ENCODE peak calls at places on chromosomes 13 and 19, in six cellular contexts. Q is cardiac muscle cell, F is heart right ventricle, M is ovary, Z is bronchial epithelial cell, R is tibial nerve. N is an unnamed sample.
A peak's percentile ranks its signal among the peaks of the same experiment; 100 is the strongest.

GRCh38 chr13:110433014-110433413 is 125.9 kb downstream of the COL4A2 start:
- DNase-seq in Q (no peak), F (peak; percentile 73), M (no peak), Z (no peak), R (no peak), N (no peak)

GRCh38 chr19:3039641-3040077 is 10.6 kb upstream of the TLE2 start:
- DNase-seq in Q (no peak), F (no peak), M (no peak), Z (no peak), R (no peak), N (no peak)

GRCh38 chr13:73337511-73337910 is 278.7 kb downstream of the KLF5 start:
- DNase-seq in Q (no peak), F (no peak), M (no peak), Z (peak; percentile 85), R (no peak), N (no peak)

GRCh38 chr19:12163841-12164240 is 945 bp downstream of the ZNF136 start:
- DNase-seq in Q (no peak), F (no peak), M (no peak), Z (no peak), R (no peak), N (no peak)

GRCh38 chr13:111629933-111630332 is 309.5 kb downstream of the TEX29 start:
- DNase-seq in Q (no peak), F (no peak), M (no peak), Z (no peak), R (no peak), N (no peak)

GRCh38 chr13:43848250-43848649 is 31.3 kb downstream of the CCDC122 start:
- DNase-seq in Q (no peak), F (no peak), M (no peak), Z (peak; percentile 66), R (no peak), N (no peak)

GRCh38 chr13:51912091-51912490 is 50.3 kb downstream of the CCDC70 start:
- DNase-seq in Q (no peak), F (no peak), M (no peak), Z (peak; percentile 34), R (no peak), N (no peak)

GRCh38 chr13:32262165-32262564 is 53.0 kb downstream of the ZAR1L start:
- DNase-seq in Q (no peak), F (no peak), M (no peak), Z (no peak), R (no peak), N (no peak)

GRCh38 chr13:91368676-91369425 is 21.4 kb downstream of the MIR17HG start:
- DNase-seq in Q (no peak), F (no peak), M (no peak), Z (no peak), R (no peak), N (no peak)

GRCh38 chr13:67152123-67152522 is 78.0 kb downstream of the PCDH9 start:
- DNase-seq in Q (no peak), F (no peak), M (no peak), Z (no peak), R (no peak), N (no peak)
- H3K27me3 ChIP-seq in Q (no peaks in the 10 kb centered on the region), F (no peaks in the 10 kb centered on the region), M (no peaks in the 10 kb centered on the region), Z (no peaks in the 10 kb centered on the region), R (no peaks in the 10 kb centered on the region), N (no peaks in the 10 kb centered on the region)

GRCh38 chr13:54511356-54511755 is 1482.7 kb downstream of the OLFM4 start:
- DNase-seq in Q (no peak), F (no peak), M (no peak), Z (no peak), R (no peak), N (no peak)
- H3K27me3 ChIP-seq in Q (no peaks in the 10 kb centered on the region), F (no peaks in the 10 kb centered on the region), M (no peaks in the 10 kb centered on the region), Z (no peaks in the 10 kb centered on the region), R (no peaks in the 10 kb centered on the region), N (no peaks in the 10 kb centered on the region)

GRCh38 chr19:13506550-13506878 is 235 bp upstream of the CACNA1A start:
- DNase-seq in Q (peak; percentile 23), F (no peak), M (no peak), Z (no peak), R (no peak), N (no peak)

GRCh38 chr19:13503570-13504235 is 2.6 kb downstream of the CACNA1A start:
- DNase-seq in Q (no peak), F (no peak), M (no peak), Z (no peak), R (no peak), N (no peak)

GRCh38 chr19:13505164-13505695 is 1.0 kb downstream of the CACNA1A start:
- DNase-seq in Q (no peak), F (no peak), M (no peak), Z (no peak), R (no peak), N (no peak)

GRCh38 chr19:13507053-13507611 is 853 bp upstream of the CACNA1A start:
- DNase-seq in Q (peak; percentile 18), F (no peak), M (no peak), Z (no peak), R (no peak), N (no peak)

DNA sequence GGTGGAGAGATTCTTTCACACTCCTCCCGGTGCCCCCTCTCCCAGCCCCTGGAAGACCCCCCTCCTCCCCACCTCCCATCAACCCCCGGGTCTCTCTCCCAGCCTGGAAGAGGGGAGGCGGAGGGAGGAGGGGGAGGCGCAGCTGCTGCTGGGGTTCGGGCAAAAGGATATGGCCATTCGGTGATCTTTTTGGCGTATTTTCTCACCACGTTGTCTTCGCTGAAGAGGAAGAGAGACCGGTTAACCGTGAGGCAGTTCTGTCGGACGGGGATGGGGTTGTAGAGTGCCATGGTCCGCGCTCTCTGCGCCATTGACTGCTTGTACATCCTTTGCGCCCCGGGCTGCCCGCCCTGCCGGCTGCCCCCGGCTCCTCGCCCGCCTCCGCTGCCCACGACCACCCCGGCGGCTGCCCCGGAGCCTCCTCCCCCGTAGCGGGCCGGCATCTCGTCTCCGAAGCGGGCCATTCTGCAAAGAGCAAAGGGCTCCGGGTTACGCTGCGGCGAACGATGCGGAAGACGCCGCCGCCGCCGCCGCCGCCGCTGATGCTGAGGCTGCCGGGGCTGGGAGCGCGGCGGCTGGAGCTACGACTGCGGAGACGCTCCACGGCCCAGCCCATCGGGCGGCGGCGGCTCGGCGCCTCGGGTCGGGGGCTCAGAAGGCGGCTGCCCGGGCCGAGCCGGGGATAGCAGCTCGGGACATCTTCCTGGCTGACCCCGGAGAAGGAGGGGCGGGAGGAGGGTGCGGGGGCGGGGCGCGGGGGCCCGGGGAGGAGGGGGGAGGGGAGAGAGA is at the start of gene CACNA1A:
- DNase-seq in Q (peak; percentile 69), F (no peak), M (no peak), Z (no peak), R (no peak), N (no peak)
- H3K27me3 ChIP-seq in Q (peaks cover 37% of the 10 kb centered on the region), F (peaks cover 3% of the 10 kb centered on the region), M (no peaks in the 10 kb centered on the region), Z (peaks cover 11% of the 10 kb centered on the region), R (peaks cover 49% of the 10 kb centered on the region), N (peaks cover 50% of the 10 kb centered on the region)

GRCh38 chr19:4525563-4526002 is 7.3 kb upstream of the PLIN4 start:
- DNase-seq in Q (no peak), F (no peak), M (no peak), Z (no peak), R (no peak), N (no peak)
- H3K27me3 ChIP-seq in Q (no peaks in the 10 kb centered on the region), F (no peaks in the 10 kb centered on the region), M (no peaks in the 10 kb centered on the region), Z (no peaks in the 10 kb centered on the region), R (peaks cover 17% of the 10 kb centered on the region), N (peaks cover 13% of the 10 kb centered on the region)

GRCh38 chr19:4215807-4216206 is 13.5 kb upstream of the EBI3 start:
- DNase-seq in Q (no peak), F (no peak), M (no peak), Z (no peak), R (no peak), N (no peak)

GRCh38 chr19:4208385-4209094 is 20.8 kb upstream of the EBI3 start:
- DNase-seq in Q (no peak), F (no peak), M (no peak), Z (peak; percentile 33), R (no peak), N (no peak)

GRCh38 chr19:4213116-4213515 is 16.2 kb upstream of the EBI3 start:
- DNase-seq in Q (no peak), F (no peak), M (no peak), Z (no peak), R (no peak), N (no peak)

GRCh38 chr19:4206818-4207484 is 22.4 kb upstream of the EBI3 start:
- DNase-seq in Q (no peak), F (no peak), M (no peak), Z (no peak), R (no peak), N (no peak)

DNA sequence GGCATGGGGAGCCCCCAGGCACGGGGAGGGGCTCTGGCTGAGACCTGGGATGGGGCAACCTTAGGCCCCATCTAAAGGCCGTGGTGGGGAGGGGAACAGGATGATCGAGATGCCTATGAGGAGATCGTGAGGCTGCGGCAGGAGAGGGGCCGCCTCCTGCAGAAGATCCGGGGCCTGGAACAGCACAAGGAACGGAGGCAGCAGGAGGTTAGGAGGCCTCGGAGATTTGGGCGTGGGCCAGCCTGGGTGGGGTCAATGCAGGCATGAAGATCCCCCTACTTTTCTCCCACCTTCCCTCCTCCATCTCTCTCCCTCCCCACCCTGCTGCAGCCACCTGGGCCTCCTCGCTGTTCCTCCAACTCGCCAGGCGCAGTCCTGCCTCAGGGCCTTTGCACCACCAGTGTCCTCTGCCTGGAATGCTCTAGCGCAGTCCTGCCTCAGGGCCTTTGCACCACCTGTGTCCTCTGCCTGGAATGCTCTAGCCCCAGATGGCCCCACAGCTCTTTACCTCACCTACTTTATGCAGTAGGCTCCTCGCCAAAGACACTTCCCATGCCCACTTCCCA is 19.1 kb upstream of the EBI3 start:
- DNase-seq in Q (no peak), F (no peak), M (no peak), Z (no peak), R (no peak), N (no peak)
- H3K27me3 ChIP-seq in Q (no peaks in the 10 kb centered on the region), F (no peaks in the 10 kb centered on the region), M (no peaks in the 10 kb centered on the region), Z (no peaks in the 10 kb centered on the region), R (peaks cover 7% of the 10 kb centered on the region), N (peaks cover 3% of the 10 kb centered on the region)

GRCh38 chr19:51123381-51124186 is 1.1 kb upstream of the SIGLEC9 start:
- DNase-seq in Q (no peak), F (no peak), M (no peak), Z (no peak), R (peak; percentile 51), N (no peak)

GRCh38 chr19:51119089-51119488 is 5.6 kb upstream of the SIGLEC9 start:
- DNase-seq in Q (no peak), F (no peak), M (no peak), Z (peak; percentile 15), R (no peak), N (no peak)

GRCh38 chr19:51119675-51120074 is 5.0 kb upstream of the SIGLEC9 start:
- DNase-seq in Q (no peak), F (no peak), M (no peak), Z (no peak), R (no peak), N (no peak)

GRCh38 chr19:51122112-51122981 is 2.4 kb upstream of the SIGLEC9 start:
- DNase-seq in Q (no peak), F (no peak), M (no peak), Z (peak; percentile 12), R (no peak), N (no peak)

DNA sequence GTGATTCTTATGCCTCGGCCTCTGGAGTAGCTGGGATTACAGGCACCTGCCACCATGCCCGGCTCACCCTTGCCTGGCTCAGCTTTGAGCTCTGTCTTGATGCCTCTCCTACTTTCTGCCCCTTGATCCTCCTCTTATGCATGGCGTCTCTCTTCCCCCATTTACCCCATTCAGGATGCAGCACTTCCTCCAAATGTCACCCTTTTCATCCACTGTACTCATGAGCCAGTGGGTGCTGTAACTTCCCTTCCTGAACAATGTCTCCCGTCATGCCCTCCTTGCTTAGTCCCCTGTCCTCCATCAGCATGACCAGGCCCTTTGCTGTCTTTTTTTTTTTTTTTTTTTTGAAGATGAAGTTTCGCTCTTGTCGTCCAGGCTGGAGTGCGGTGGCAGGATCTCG is 3.4 kb upstream of the SIGLEC9 start:
- DNase-seq in Q (no peak), F (no peak), M (no peak), Z (no peak), R (no peak), N (no peak)
- H3K27me3 ChIP-seq in Q (peaks cover 5% of the 10 kb centered on the region), F (no peaks in the 10 kb centered on the region), M (no peaks in the 10 kb centered on the region), Z (no peaks in the 10 kb centered on the region), R (peaks cover 9% of the 10 kb centered on the region), N (no peaks in the 10 kb centered on the region)

N was measured in keratinocyte.